ENCODE peak calls at places on chromosomes 1 and 21, in six cellular contexts. Z is cardiac muscle cell, T is IMR-90, F is foreskin fibroblast, A is cardiac fibroblast, K is astrocyte of the cerebellum. G is an unnamed sample.

GRCh38 chr1:159214149-159214760 is 9.6 kb downstream of the ACKR1 start:
- DNase-seq in Z (peak; percentile 62), T (peak; percentile 28), F (peak; percentile 70), A (peak; percentile 55), K (peak; percentile 8), G (no peak)

GRCh38 chr21:20970691-20971090 is 27.5 kb upstream of the NCAM2 start:
- DNase-seq in Z (no peak), T (no peak), F (no peak), A (no peak), K (no peak), G (no peak)

GRCh38 chr1:160095382-160096105 is 2.9 kb downstream of the IGSF8 start:
- DNase-seq in Z (no peak), T (no peak), F (no peak), A (no peak), K (no peak), G (no peak)

GRCh38 chr1:19734056-19734455 is 65.7 kb downstream of the TMCO4 start:
- DNase-seq in Z (no peak), T (no peak), F (no peak), A (no peak), K (no peak), G (no peak)

GRCh38 chr1:51341876-51342496 is 11.6 kb upstream of the TTC39A start:
- DNase-seq in Z (no peak), T (no peak), F (no peak), A (no peak), K (no peak), G (no peak)

GRCh38 chr1:183206538-183207117 is 20.6 kb downstream of the LAMC2 start:
- DNase-seq in Z (no peak), T (no peak), F (peak; percentile 25), A (peak; percentile 35), K (no peak), G (no peak)

GRCh38 chr1:151949371-151950193 is 40.3 kb upstream of the THEM4 start:
- DNase-seq in Z (no peak), T (no peak), F (no peak), A (no peak), K (no peak), G (no peak)

GRCh38 chr1:28456078-28456477 is 49.8 kb upstream of the RCC1 start:
- DNase-seq in Z (no peak), T (peak; percentile 83), F (peak; percentile 61), A (peak; percentile 92), K (peak; percentile 16), G (peak; percentile 24)

GRCh38 chr1:237041795-237042466 is at the start of gene RYR2:
- DNase-seq in Z (peak; percentile 88), T (no peak), F (no peak), A (no peak), K (no peak), G (no peak)

GRCh38 chr1:176957603-176958002 is 206.9 kb downstream of the ASTN1 start:
- DNase-seq in Z (no peak), T (no peak), F (no peak), A (no peak), K (no peak), G (no peak)

GRCh38 chr1:153841463-153841994 is 66.3 kb downstream of the SLC27A3 start:
- DNase-seq in Z (no peak), T (peak; percentile 71), F (peak; percentile 38), A (peak; percentile 73), K (peak; percentile 1), G (peak; percentile 7)

GRCh38 chr1:170518185-170518834 is 13.7 kb upstream of the GORAB start:
- DNase-seq in Z (no peak), T (no peak), F (no peak), A (no peak), K (no peak), G (no peak)

GRCh38 chr21:34915364-34915834 is 133.7 kb downstream of the RUNX1 start:
- DNase-seq in Z (no peak), T (peak; percentile 65), F (peak; percentile 71), A (peak; percentile 61), K (no peak), G (no peak)

GRCh38 chr21:34935452-34935851 is 113.7 kb downstream of the RUNX1 start:
- DNase-seq in Z (no peak), T (no peak), F (peak; percentile 44), A (peak; percentile 53), K (no peak), G (no peak)

GRCh38 chr1:6133146-6133895 is 46.8 kb downstream of the CHD5 start:
- DNase-seq in Z (no peak), T (no peak), F (no peak), A (no peak), K (no peak), G (no peak)

GRCh38 chr21:36075953-36076352 is 6.1 kb downstream of the CBR1 start:
- DNase-seq in Z (no peak), T (no peak), F (no peak), A (no peak), K (no peak), G (no peak)

GRCh38 chr1:239987103-239987745 is 104.5 kb upstream of the FMN2 start:
- DNase-seq in Z (peak; percentile 62), T (peak; percentile 55), F (peak; percentile 68), A (peak; percentile 73), K (peak; percentile 26), G (peak; percentile 10)

GRCh38 chr1:74197255-74197654 is 721 bp downstream of the LRRIQ3 start:
- DNase-seq in Z (no peak), T (no peak), F (no peak), A (no peak), K (no peak), G (no peak)

GRCh38 chr1:74193908-74194307 is 4.1 kb downstream of the LRRIQ3 start:
- DNase-seq in Z (peak; percentile 2), T (peak; percentile 79), F (peak; percentile 71), A (peak; percentile 59), K (peak; percentile 1), G (peak; percentile 34)

GRCh38 chr1:74195339-74195738 is 2.6 kb downstream of the LRRIQ3 start:
- DNase-seq in Z (no peak), T (no peak), F (no peak), A (no peak), K (no peak), G (no peak)

GRCh38 chr1:74197657-74198552 is at the start of the genes FPGT and LRRIQ3:
- DNase-seq in Z (peak; percentile 94), T (peak; percentile 94), F (peak; percentile 98), A (peak; percentile 96), K (peak; percentile 83), G (peak; percentile 87)

DNA sequence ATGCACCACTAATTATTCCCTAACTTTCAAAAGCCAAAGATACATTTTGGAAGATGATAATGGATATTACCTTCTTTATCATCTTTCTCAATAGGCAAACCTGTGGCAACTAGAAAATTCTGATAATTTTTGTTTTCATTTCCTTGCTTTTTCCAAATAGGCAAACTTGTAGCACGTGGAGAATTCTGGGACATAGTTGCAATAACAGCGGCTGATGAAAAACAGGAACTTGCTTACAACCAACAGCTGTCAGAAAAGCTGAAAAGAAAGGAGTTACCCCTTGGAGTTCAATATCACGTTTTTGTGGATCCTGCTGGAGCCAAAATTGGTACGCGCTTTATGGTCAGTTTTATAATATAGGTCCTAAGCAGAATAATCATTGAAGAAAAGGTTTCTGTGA is 1.5 kb downstream of the FPGT start:
- DNase-seq in Z (no peak), T (no peak), F (no peak), A (peak; percentile 14), K (no peak), G (no peak)
- H3K4me3 ChIP-seq in Z (peak overlapping the region; percentile 63), T (no peak overlapping the region), F (no peak overlapping the region), A (no peak overlapping the region), K (no peak overlapping the region), G (no peak overlapping the region)

DNA sequence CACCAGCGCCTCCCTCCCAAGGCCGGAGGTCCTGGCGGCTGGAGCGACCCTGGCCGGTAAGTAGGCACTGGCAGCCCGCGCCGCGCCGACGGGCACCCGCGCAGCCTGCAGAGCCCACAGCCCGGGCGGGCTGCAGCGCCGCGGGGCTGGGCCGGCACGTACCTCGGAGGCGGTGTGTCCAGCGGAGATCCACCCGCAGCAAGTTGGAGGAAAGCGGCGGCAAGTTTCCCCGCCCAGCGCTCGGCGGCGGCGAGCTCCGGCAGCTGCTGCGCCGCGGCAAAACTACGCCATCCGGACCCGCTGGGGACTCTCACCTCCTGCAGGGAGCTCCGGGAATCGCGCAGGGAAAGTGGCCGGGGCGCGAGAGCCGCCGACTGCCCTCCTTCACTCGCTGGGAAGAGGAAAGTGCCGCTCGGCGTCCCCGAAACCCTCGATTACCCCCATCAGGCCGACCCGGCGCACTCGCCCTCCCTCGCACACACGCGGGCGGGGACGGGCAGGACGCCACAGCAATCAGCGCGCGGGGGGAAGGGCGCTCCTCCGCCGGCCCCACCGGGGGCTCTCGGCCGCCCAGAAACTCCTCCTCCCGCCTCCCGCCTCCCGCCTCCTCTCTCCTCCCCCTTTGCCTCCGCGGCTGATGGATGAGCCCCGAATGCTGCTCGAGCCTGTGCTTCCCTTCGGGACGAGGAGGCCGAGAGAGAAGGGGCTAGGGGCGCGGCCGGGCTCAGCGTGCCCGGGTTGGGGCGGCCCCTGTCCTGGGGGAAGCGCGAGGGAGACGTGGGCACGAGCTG is at the start of gene TGFBR3:
- DNase-seq in Z (peak; percentile 92), T (peak; percentile 90), F (peak; percentile 99), A (peak; percentile 91), K (peak; percentile 55), G (peak; percentile 87)
- TF ChIP-seq CTCF in Z (peak; percentile 56), T (peak; percentile 59), F (peak; percentile 58), A (peak; percentile 56), K (peak; percentile 40), G (peak; percentile 59)

GRCh38 chr1:116772648-116773045 is 18.4 kb downstream of the CD2 start:
- DNase-seq in Z (no peak), T (no peak), F (peak; percentile 72), A (peak; percentile 75), K (no peak), G (no peak)

GRCh38 chr1:116775116-116775752 is 21.0 kb downstream of the CD2 start:
- DNase-seq in Z (no peak), T (no peak), F (no peak), A (no peak), K (no peak), G (no peak)

GRCh38 chr1:116781034-116781433 is 26.8 kb downstream of the CD2 start:
- DNase-seq in Z (no peak), T (no peak), F (no peak), A (no peak), K (no peak), G (no peak)

DNA sequence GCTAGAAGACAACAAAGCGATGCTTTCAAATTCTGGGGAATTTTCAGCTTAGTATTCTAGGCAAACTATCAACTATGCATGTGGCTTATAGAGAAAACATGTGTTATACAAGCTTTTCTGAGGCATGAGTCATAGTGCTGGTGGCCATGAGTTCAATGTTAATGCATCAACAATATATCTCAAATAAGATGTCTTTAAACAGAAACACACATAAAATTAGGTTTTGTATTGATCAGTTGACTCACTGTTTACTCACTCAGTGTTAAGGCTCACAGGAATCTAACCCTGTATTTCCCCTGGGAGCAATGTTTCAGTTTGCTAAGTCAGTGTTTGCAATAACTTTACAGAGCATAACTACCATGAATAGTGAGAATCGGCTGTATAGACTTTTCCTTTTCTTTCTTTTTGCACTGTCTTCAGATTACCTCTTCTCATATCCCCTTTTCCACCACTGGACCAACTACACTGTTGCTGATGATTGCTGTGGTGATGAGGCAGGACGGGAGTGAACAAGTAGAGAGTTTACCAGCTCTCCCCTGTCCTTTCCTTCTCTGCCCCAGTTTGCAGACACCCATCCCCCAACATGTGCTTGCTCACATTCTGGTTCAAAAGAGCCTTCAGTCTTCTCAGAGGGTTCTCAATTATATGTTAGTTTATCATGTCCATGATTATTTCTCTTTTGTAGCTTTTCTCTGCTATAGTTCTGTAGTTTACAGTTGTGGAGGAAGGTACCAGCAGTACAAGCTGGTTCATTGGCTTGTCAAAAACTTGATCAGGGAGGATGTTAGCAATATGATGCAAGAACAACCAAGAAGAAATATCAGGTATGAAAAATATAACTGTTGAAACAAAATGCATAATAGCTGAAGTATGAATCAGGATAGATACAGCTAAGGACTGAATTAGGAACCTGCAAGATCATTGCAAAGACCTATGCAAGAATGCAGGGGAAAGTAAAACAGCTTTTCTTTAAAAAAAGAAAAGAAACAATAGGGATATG is 23.9 kb downstream of the CD2 start:
- DNase-seq in Z (no peak), T (peak; percentile 66), F (peak; percentile 91), A (peak; percentile 68), K (peak; percentile 72), G (no peak)
- H3K4me3 ChIP-seq in Z (no peak overlapping the region), T (no peak overlapping the region), F (peak overlapping the region; percentile 12), A (no peak overlapping the region), K (no peak overlapping the region), G (no peak overlapping the region)

GRCh38 chr1:179882253-179883039 is at the start of gene TOR1AIP1:
- DNase-seq in Z (peak; percentile 98), T (peak; percentile 97), F (peak; percentile 99), A (peak; percentile 98), K (peak; percentile 95), G (peak; percentile 96)
- TF ChIP-seq CTCF in Z (peak; percentile 35), T (peak; percentile 17), F (peak; percentile 18), A (peak; percentile 57), K (peak; percentile 19), G (peak; percentile 58)